ENCODE peak calls at places on chromosomes 13 and 19, in four cellular contexts. V is HuH-7.5; O is nephron progenitor cell; E is activated CD8-positive, alpha-beta memory T cell treated with anti-CD3 and anti-CD28 coated beads for 4 hours. R is an unnamed sample.

GRCh38 chr19:55468054-55468393 is 3.5 kb upstream of the C19orf85 start:
- DNase-seq in V (no peak), O (no peak), E (no peak), R (no peak)

GRCh38 chr19:54448037-54448773 is 794 bp upstream of the LENG8 start:
- DNase-seq in V (peak), O (peak), E (no peak), R (no peak)

GRCh38 chr13:95713651-95714050 is 36.7 kb downstream of the DNAJC3 start:
- DNase-seq in V (no peak), O (no peak), E (no peak), R (no peak)

GRCh38 chr13:64740493-64740892 is 2489.6 kb downstream of the PCDH9 start:
- DNase-seq in V (no peak), O (no peak), E (no peak), R (no peak)

GRCh38 chr13:43905435-43906031 is 25.8 kb downstream of the LACC1 start:
- DNase-seq in V (peak), O (peak), E (no peak), R (no peak)

GRCh38 chr13:27375686-27376326 is 48.6 kb upstream of the GTF3A start:
- DNase-seq in V (peak), O (peak), E (peak), R (no peak)

GRCh38 chr19:50263176-50263575 is 59.8 kb downstream of the MYH14 start:
- DNase-seq in V (no peak), O (no peak), E (no peak), R (no peak)

GRCh38 chr13:44244288-44244687 is 129.3 kb upstream of the SERP2 start:
- DNase-seq in V (no peak), O (no peak), E (no peak), R (no peak)

GRCh38 chr19:51926784-51927741 is at the start of gene ZNF613:
- DNase-seq in V (peak), O (peak), E (peak), R (peak)

GRCh38 chr19:48470281-48470680 is 1.1 kb downstream of the CYTH2 start:
- DNase-seq in V (no peak), O (no peak), E (no peak), R (no peak)

GRCh38 chr19:16142032-16142580 is 1.4 kb upstream of the HSH2D start:
- DNase-seq in V (no peak), O (no peak), E (no peak), R (no peak)

GRCh38 chr19:1295169-1296012 is 9.7 kb downstream of the EFNA2 start:
- DNase-seq in V (no peak), O (peak), E (no peak), R (no peak)

GRCh38 chr19:38635483-38636399 is 11.7 kb upstream of the ACTN4 start:
- DNase-seq in V (no peak), O (no peak), E (no peak), R (no peak)

GRCh38 chr19:14023404-14024235 is 4.3 kb upstream of the RLN3 start:
- DNase-seq in V (peak), O (peak), E (no peak), R (no peak)

GRCh38 chr13:111567637-111568036 is 247.2 kb downstream of the TEX29 start:
- DNase-seq in V (no peak), O (no peak), E (no peak), R (no peak)

GRCh38 chr13:20161951-20162300 is 1.1 kb upstream of the GJA3 start:
- DNase-seq in V (no peak), O (no peak), E (no peak), R (no peak)